ENCODE peak calls at places on chromosomes 1 and 21, in five cellular contexts. E is KBM-7; D is stimulated activated CD4-positive, alpha-beta T cell treated with anti-CD3 and anti-CD28 coated beads, Interleukin-4, amount 100 ng/mL, for 1 hour; A is stromal cell of bone marrow; R is colonic mucosa. L is an unnamed sample.

GRCh38 chr1:203463469-203464062 is 12.0 kb upstream of the PRELP start:
- DNase-seq in E (no peak), R (no peak), D (no peak), A (peak; percentile 25), L (no peak)

GRCh38 chr1:237355022-237355421 is 313.0 kb downstream of the RYR2 start:
- DNase-seq in R (no peak), E (no peak), A (no peak), D (no peak), L (no peak)

GRCh38 chr1:17070163-17070525 is 16.3 kb upstream of the SDHB start:
- DNase-seq in D (no peak), R (no peak), E (no peak), A (no peak), L (no peak)

GRCh38 chr1:198435044-198435443 is 105.4 kb downstream of the ATP6V1G3 start:
- DNase-seq in A (no peak), D (no peak), E (no peak), R (no peak), L (no peak)

GRCh38 chr21:25578070-25578961 is 29.0 kb downstream of the MRPL39 start:
- DNase-seq in R (no peak), D (peak; percentile 67), E (peak; percentile 19), A (no peak), L (no peak)

GRCh38 chr1:64265141-64265540 is 61.7 kb downstream of the UBE2U start:
- DNase-seq in R (no peak), E (no peak), D (no peak), A (no peak), L (no peak)

GRCh38 chr1:22328331-22329170 is 123.1 kb upstream of the ZBTB40 start:
- DNase-seq in E (no peak), A (no peak), D (no peak), R (no peak), L (no peak)

GRCh38 chr1:121483961-121484424 is 299.2 kb downstream of the SRGAP2C start:
- DNase-seq in R (no peak), D (no peak), E (no peak), A (peak; percentile 83), L (no peak)

GRCh38 chr1:114126696-114127095 is 27.0 kb downstream of the SYT6 start:
- DNase-seq in E (no peak), R (no peak), D (no peak), A (no peak), L (peak; percentile 27)

GRCh38 chr21:34602061-34602460 is 12.9 kb downstream of the RCAN1 start:
- DNase-seq in D (no peak), R (peak; percentile 1), A (no peak), E (no peak), L (no peak)

GRCh38 chr1:227897704-227898438 is 49.9 kb downstream of the WNT9A start:
- DNase-seq in D (no peak), A (no peak), E (no peak), R (no peak), L (no peak)

GRCh38 chr21:27423073-27423472 is 456.2 kb upstream of the ADAMTS5 start:
- DNase-seq in E (no peak), A (peak; percentile 97), R (no peak), D (no peak), L (no peak)

GRCh38 chr1:245143849-245144248 is 10.9 kb upstream of the KIF26B start:
- DNase-seq in E (no peak), D (no peak), A (no peak), R (no peak), L (no peak)

GRCh38 chr1:12594966-12595838 is 22.8 kb downstream of the DHRS3 start:
- DNase-seq in R (peak; percentile 73), A (no peak), D (peak; percentile 39), E (no peak), L (no peak)

GRCh38 chr1:85313888-85314696 is 37.7 kb upstream of the BCL10 start:
- DNase-seq in R (no peak), E (no peak), A (peak; percentile 83), D (no peak), L (no peak)

GRCh38 chr1:226651732-226652105 is 87.4 kb downstream of the ITPKB start:
- DNase-seq in R (no peak), E (no peak), A (no peak), D (no peak), L (no peak)

GRCh38 chr1:43414634-43415223 is 25.0 kb downstream of the SZT2 start:
- DNase-seq in D (peak; percentile 62), E (peak; percentile 89), R (peak; percentile 71), A (peak; percentile 13), L (peak; percentile 66)

GRCh38 chr21:39182484-39183271 is 573 bp downstream of the PSMG1 start:
- DNase-seq in D (peak; percentile 16), E (peak; percentile 39), A (no peak), R (peak; percentile 45), L (no peak)

GRCh38 chr21:44434936-44435635 is 20.2 kb upstream of the LRRC3 start:
- DNase-seq in A (no peak), E (no peak), R (no peak), D (no peak), L (no peak)

GRCh38 chr21:44365251-44365966 is 12.0 kb downstream of the TRPM2 start:
- DNase-seq in D (no peak), E (no peak), A (no peak), R (no peak), L (no peak)

GRCh38 chr1:36599828-36600227 is 117.1 kb upstream of the CSF3R start:
- DNase-seq in E (no peak), A (no peak), D (no peak), R (no peak), L (peak; percentile 6)

GRCh38 chr1:176820292-176821056 is 344.0 kb downstream of the ASTN1 start:
- DNase-seq in R (no peak), D (no peak), A (peak; percentile 8), E (no peak), L (no peak)

GRCh38 chr1:231272173-231272572 is 31.2 kb downstream of the GNPAT start:
- DNase-seq in E (no peak), R (no peak), A (no peak), D (no peak), L (no peak)

GRCh38 chr1:83799474-83800085 is 199.4 kb downstream of the TTLL7 start:
- DNase-seq in D (no peak), A (no peak), R (no peak), E (no peak), L (no peak)

GRCh38 chr1:10308001-10308400 is 90.9 kb upstream of the PGD start:
- DNase-seq in D (no peak), A (no peak), E (no peak), R (no peak), L (no peak)

GRCh38 chr1:97050501-97050900 is 328.9 kb downstream of the PTBP2 start:
- DNase-seq in R (no peak), D (no peak), E (no peak), A (peak; percentile 13), L (no peak)

GRCh38 chr1:10495942-10496341 is 21.2 kb downstream of the PEX14 start:
- DNase-seq in E (no peak), R (no peak), A (no peak), D (peak; percentile 19), L (no peak)

GRCh38 chr1:208207388-208208131 is 36.6 kb downstream of the PLXNA2 start:
- DNase-seq in R (no peak), E (no peak), D (no peak), A (peak; percentile 53), L (no peak)

GRCh38 chr1:30407862-30408580 is 315.4 kb downstream of the MATN1 start:
- DNase-seq in R (peak; percentile 6), A (no peak), D (no peak), E (no peak), L (no peak)

GRCh38 chr1:180421614-180422013 is 80.8 kb downstream of the ACBD6 start:
- DNase-seq in E (no peak), D (no peak), R (no peak), A (no peak), L (no peak)

GRCh38 chr1:161843156-161843555 is 77.0 kb downstream of the ATF6 start:
- DNase-seq in D (no peak), E (no peak), R (no peak), A (no peak), L (no peak)

GRCh38 chr1:205456868-205457724 is 1.3 kb upstream of the BLACAT1 start:
- DNase-seq in E (no peak), D (peak; percentile 6), R (no peak), A (no peak), L (no peak)

GRCh38 chr1:235882816-235883215 is 16.1 kb upstream of the LYST start:
- DNase-seq in R (no peak), D (no peak), A (no peak), E (no peak), L (no peak)

GRCh38 chr1:46466477-46467182 is 23.0 kb upstream of the DMBX1 start:
- DNase-seq in A (no peak), D (peak; percentile 24), E (peak; percentile 20), R (no peak), L (no peak)

GRCh38 chr1:206713910-206714312 is 29.2 kb downstream of the MAPKAPK2 start:
- DNase-seq in R (no peak), A (no peak), D (no peak), E (no peak), L (no peak)